ENCODE peak calls at places on chromosomes 5 and 9, in four cellular contexts. X is LNCaP clone FGC, F is astrocyte, H is cardiac fibroblast. C is an unnamed sample.

GRCh38 chr5:172452398-172453205 is 1.7 kb downstream of the SH3PXD2B start:
- DNase-seq in X (no peak), F (peak), H (peak), C (peak)

GRCh38 chr5:175443514-175444059 is 395 bp downstream of the DRD1 start:
- DNase-seq in X (no peak), F (no peak), H (no peak), C (peak)

GRCh38 chr5:143313298-143313852 is 90.1 kb downstream of the NR3C1 start:
- DNase-seq in X (no peak), F (no peak), H (no peak), C (no peak)

GRCh38 chr5:163569284-163569683 is 63.9 kb downstream of the MAT2B start:
- DNase-seq in X (peak), F (peak), H (peak), C (peak)

GRCh38 chr5:37786855-37787254 is 53.0 kb downstream of the GDNF start:
- DNase-seq in X (no peak), F (peak), H (peak), C (peak)

GRCh38 chr5:174101331-174101730 is 55.8 kb downstream of the NSG2 start:
- DNase-seq in X (no peak), F (no peak), H (no peak), C (no peak)

GRCh38 chr5:1800470-1801060 is 642 bp upstream of the NDUFS6 start:
- DNase-seq in X (no peak), F (peak), H (peak), C (peak)

GRCh38 chr5:177397875-177398390 is 2.5 kb downstream of the PFN3 start:
- DNase-seq in X (no peak), F (no peak), H (no peak), C (no peak)

GRCh38 chr9:27423919-27424710 is 100.0 kb upstream of the IFNK start:
- DNase-seq in X (no peak), F (no peak), H (no peak), C (no peak)

GRCh38 chr5:57445715-57446037 is 36.9 kb downstream of the ACTBL2 start:
- DNase-seq in X (no peak), F (peak), H (peak), C (no peak)

GRCh38 chr5:172690258-172691075 is 49.4 kb downstream of the NEURL1B start:
- DNase-seq in X (no peak), F (no peak), H (peak), C (no peak)

GRCh38 chr9:4762108-4762888 is 21.3 kb upstream of the AK3 start:
- DNase-seq in X (peak), F (peak), H (peak), C (peak)

GRCh38 chr5:65769539-65769938 is 47.5 kb downstream of the NLN start:
- DNase-seq in X (no peak), F (peak), H (peak), C (peak)

GRCh38 chr9:111253742-111254437 is 76.1 kb downstream of the OR2K2 start:
- DNase-seq in X (no peak), F (no peak), H (no peak), C (no peak)

GRCh38 chr5:127909078-127909477 is 174.5 kb upstream of the SLC12A2 start:
- DNase-seq in X (no peak), F (peak), H (peak), C (peak)

GRCh38 chr5:170448221-170448620 is 55.6 kb upstream of the KCNIP1 start:
- DNase-seq in X (no peak), F (no peak), H (no peak), C (no peak)

GRCh38 chr5:128111818-128112448 is 28.4 kb downstream of the SLC12A2 start:
- DNase-seq in X (no peak), F (peak), H (peak), C (peak)

GRCh38 chr9:120914953-120915352 is 11.6 kb downstream of the TRAF1 start:
- DNase-seq in X (no peak), F (no peak), H (no peak), C (no peak)

GRCh38 chr9:130561056-130561455 is 18.3 kb upstream of the FUBP3 start:
- DNase-seq in X (no peak), F (no peak), H (no peak), C (no peak)

GRCh38 chr9:19642256-19642655 is 146.6 kb downstream of the SLC24A2 start:
- DNase-seq in X (peak), F (no peak), H (peak), C (no peak)

GRCh38 chr5:133420440-133421301 is 191.7 kb downstream of the FSTL4 start:
- DNase-seq in X (no peak), F (no peak), H (no peak), C (no peak)

GRCh38 chr5:138240690-138241385 is 27.7 kb upstream of the CDC23 start:
- DNase-seq in X (no peak), F (no peak), H (no peak), C (no peak)

DNA sequence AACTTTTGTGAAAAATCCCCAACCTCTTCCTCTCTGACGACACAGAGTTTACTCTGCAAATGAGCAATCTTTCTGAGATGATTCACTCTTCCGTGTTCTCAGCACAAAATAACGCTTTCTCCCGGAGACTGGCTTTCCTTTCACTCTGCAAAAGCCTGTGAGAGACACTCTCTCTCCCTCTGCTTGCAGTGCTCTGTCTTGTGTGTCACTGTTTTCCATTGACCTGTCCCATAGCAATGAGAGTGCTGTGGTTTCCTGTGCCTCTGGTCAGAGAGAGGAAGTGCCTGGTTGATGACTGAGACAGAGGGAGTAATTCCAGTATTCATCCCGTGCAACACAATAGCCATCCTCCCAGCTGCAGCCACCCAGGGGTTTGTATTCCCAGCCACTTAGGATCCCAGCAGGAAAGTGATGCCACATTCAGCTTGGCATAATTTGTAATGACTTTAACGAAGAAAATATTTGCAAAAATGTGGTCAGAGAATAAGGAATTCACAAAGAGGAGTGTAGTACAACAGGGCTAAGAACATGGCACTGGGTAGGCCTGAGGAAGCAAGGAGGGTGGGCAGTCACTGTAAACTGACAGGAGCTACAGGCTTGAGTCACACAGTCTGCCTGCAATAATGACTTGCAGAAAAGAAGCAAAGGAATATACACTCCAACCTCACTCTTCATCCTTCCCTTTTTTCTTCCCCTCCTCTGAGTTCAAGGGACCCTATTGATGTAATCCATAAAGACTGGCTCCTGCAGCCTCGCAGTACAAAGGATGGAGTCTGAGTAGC is 463.5 kb upstream of the RGMB start:
- DNase-seq in X (no peak), F (peak), H (peak), C (peak)
- H3K4me3 ChIP-seq in X (no peak), F (no peak), H (no peak), C (peak)

GRCh38 chr9:97632406-97632991 is 669 bp downstream of the TSTD2 start:
- DNase-seq in X (no peak), F (peak), H (peak), C (peak)

GRCh38 chr9:97636903-97637302 is 3.3 kb downstream of the NCBP1 start:
- DNase-seq in X (no peak), F (no peak), H (no peak), C (no peak)

GRCh38 chr9:97633859-97634485 is 351 bp downstream of the NCBP1 start:
- DNase-seq in X (no peak), F (peak), H (no peak), C (peak)

GRCh38 chr9:97635026-97635425 is 1.4 kb downstream of the NCBP1 start:
- DNase-seq in X (no peak), F (no peak), H (no peak), C (no peak)

GRCh38 chr9:97632992-97633858 is at the start of the genes NCBP1 and TSTD2:
- DNase-seq in X (peak), F (peak), H (peak), C (peak)
- TF ChIP-seq CTCF in X (peak), F (no peak), H (no peak), C (no peak)

DNA sequence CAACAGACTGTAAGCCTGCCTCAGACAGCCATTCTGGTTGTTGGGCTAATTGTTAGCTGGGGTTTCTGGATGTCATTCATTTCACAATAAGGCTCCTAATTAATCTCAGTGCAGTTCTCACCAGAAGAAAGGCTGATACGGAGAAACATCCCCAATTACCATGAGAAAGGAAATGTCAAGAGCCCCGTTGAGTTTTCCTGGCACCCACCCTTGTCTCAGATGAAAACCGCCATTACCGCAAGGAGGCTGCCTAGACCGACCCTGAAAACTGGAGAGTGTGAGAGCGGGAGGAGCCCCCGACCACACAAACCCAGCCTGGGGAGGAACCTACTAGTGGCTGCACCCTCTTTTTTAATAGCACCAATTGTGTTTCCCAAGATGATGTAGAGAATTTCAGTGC is 76.0 kb downstream of the MAP1B start:
- DNase-seq in X (no peak), F (no peak), H (no peak), C (no peak)
- H3K4me3 ChIP-seq in X (no peak), F (no peak), H (no peak), C (no peak)

GRCh38 chr5:74991522-74991921 is 60.8 kb downstream of the GCNT4 start:
- DNase-seq in X (no peak), F (no peak), H (no peak), C (no peak)
- TF ChIP-seq CTCF in X (no peak), F (no peak), H (no peak), C (no peak)

GRCh38 chr9:97271292-97271691 is 36.2 kb upstream of the CCDC180 start:
- DNase-seq in X (no peak), F (no peak), H (no peak), C (no peak)
- H3K4me3 ChIP-seq in X (no peak), F (no peak), H (no peak), C (no peak)

DNA sequence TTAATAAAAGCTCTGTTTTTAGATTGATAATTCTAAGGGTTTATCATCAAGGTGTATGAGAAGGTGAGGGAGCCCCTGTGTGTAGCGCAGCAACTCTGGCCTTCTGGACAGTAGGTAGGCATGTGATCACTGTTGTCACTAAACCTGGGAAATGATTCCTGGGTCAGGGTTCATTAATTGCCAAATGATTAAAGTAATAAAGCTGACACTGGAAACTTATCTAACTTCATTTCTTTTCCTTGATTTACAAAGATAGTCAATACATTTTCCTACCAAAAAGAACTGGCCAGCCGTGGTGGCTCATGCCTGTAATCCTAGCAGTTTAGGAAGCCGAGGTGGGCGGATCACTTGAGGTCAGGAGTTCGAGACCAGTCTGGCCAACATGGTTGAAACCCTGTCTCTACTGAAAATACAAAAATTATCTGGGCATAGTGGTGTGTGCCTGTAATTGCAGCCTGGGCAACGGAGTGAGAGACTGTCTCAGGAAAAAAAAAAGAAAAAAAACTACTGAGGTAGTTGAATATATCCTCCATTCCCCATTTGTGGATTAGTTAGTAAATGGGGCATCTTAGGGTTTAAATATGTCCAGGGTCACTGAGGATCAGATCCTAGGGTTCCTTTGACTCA is 2.4 kb downstream of the EHMT1 start:
- DNase-seq in X (no peak), F (no peak), H (peak), C (peak)
- TF ChIP-seq CTCF in X (peak), F (peak), H (peak), C (peak)

DNA sequence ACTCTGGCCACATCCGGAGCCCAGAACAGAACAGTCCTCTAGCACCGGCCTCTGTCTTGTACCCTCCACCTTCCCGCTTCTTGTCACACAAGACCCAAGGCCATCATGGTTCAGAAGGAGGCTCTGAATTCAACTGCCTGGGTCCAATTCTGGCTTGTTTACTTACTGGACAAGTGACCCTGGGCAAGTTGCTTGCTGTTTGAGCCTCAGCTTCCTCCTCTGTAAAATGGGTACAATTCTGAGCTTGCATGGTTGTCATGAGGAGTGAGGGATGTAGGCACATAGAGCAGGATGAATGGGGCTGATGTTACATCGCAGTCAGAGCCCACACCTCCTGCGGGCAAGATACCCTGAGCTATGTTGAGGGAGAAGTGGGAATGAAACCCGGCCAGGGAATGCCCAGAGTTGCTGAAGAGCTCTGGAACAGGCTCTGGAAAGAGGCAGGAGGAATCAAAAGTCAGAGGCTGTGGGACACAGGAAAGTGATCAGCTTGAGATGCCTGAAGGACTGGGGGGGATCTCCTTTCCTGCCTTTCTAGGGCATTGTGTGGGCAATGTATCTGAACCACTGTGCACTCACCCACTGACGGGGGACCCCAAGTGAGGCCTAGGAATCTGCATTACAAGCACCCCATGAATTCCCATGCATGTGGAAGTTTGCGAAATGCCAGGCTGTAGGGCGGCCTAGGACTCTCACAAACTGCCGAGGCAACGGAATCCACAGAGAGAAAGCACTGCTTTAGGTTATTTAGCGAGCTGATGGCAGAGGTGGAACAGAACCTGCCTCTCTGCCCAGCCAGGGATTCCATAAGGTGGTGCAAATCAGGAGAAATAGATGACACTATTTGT is 29.4 kb upstream of the IL17B start:
- DNase-seq in X (no peak), F (no peak), H (no peak), C (peak)
- H3K4me3 ChIP-seq in X (no peak), F (peak), H (peak), C (peak)

GRCh38 chr5:110790673-110791072 is 51.9 kb downstream of the SLC25A46 start:
- DNase-seq in X (no peak), F (peak), H (peak), C (peak)
- TF ChIP-seq CTCF in X (peak), F (peak), H (peak), C (peak)

GRCh38 chr9:104774132-104774531 is 10.2 kb downstream of the NIPSNAP3B start:
- DNase-seq in X (no peak), F (no peak), H (no peak), C (peak)

GRCh38 chr9:104775574-104775936 is 11.6 kb downstream of the NIPSNAP3B start:
- DNase-seq in X (no peak), F (no peak), H (no peak), C (no peak)

GRCh38 chr9:104776787-104777186 is 12.9 kb downstream of the NIPSNAP3B start:
- DNase-seq in X (no peak), F (peak), H (peak), C (peak)

GRCh38 chr9:104775961-104776360 is 12.0 kb downstream of the NIPSNAP3B start:
- DNase-seq in X (no peak), F (no peak), H (no peak), C (no peak)

DNA sequence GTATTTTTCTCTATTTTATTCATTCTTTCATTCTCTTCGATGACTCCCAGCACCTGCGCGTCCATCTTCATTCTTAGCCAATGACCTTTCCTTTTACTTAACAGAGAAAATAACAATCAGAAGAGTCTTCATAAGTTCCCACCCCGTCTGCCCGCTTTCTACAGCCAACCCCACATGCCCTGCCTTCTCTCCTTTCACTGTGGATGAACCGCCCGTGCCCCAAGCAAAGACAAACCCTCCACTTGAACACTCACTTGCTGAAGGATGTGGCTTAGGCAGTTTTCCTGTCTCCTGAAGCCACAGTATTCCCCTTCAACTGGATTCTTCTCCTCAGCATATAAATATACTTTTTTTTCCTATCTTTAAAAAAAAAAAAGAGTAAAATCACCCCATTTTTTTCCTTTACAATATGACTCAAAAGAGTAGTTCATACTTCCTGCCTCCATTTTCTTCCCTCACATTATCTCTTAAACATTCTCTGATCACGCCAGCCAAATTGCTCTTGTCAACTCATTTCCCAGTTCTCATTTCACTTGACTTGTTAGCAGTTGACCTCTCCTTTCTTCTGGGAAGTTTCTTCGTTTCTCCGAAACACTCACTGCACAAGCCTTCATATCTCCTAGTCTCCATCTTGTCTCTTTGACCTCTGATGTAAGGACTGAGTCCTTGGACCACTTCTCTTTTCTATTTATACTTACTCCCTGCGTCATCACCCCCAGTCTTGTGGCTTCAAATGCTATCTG is 11.1 kb downstream of the NIPSNAP3B start:
- DNase-seq in X (no peak), F (no peak), H (peak), C (peak)
- H3K4me3 ChIP-seq in X (no peak), F (no peak), H (no peak), C (no peak)

GRCh38 chr9:90547896-90548295 is 94.7 kb downstream of the DIRAS2 start:
- DNase-seq in X (no peak), F (no peak), H (no peak), C (no peak)
- TF ChIP-seq CTCF in X (peak), F (peak), H (no peak), C (peak)